ENCODE peak calls at places on chromosomes 13 and 19, in seven cellular contexts. N is CD8-positive, alpha-beta memory T cell; E is H54; I is NCI-H345; O is GDM1; P is tibial artery; A is left colon. H is an unnamed sample.

GRCh38 chr13:95494082-95494681 is 58.3 kb upstream of the CLDN10 start:
- DNase-seq in N (no peak), E (peak), I (peak), O (peak), P (no peak), A (no peak), H (no peak)

GRCh38 chr13:41428155-41428554 is 29.2 kb upstream of the RGCC start:
- DNase-seq in N (peak), E (no peak), I (no peak), O (no peak), P (no peak), A (no peak), H (peak)

GRCh38 chr19:29596080-29596479 is 10.0 kb upstream of the POP4 start:
- DNase-seq in N (no peak), E (no peak), I (peak), O (no peak), P (no peak), A (no peak), H (no peak)

GRCh38 chr13:70842062-70842644 is 733.9 kb upstream of the KLHL1 start:
- DNase-seq in N (no peak), E (no peak), I (no peak), O (no peak), P (no peak), A (no peak), H (no peak)

GRCh38 chr19:48926909-48927308 is 6.6 kb upstream of the DHDH start:
- DNase-seq in N (no peak), E (peak), I (no peak), O (no peak), P (peak), A (no peak), H (peak)

GRCh38 chr13:50161052-50161451 is 145.8 kb downstream of the KCNRG start:
- DNase-seq in N (no peak), E (no peak), I (no peak), O (no peak), P (no peak), A (no peak), H (no peak)

GRCh38 chr13:43959291-43959690 is 79.6 kb downstream of the LACC1 start:
- DNase-seq in N (no peak), E (no peak), I (no peak), O (no peak), P (no peak), A (no peak), H (no peak)

GRCh38 chr13:75910591-75910990 is 274.5 kb downstream of the LMO7 start:
- DNase-seq in N (no peak), E (no peak), I (no peak), O (no peak), P (no peak), A (no peak), H (no peak)

GRCh38 chr19:28184997-28185396 is 1028.0 kb downstream of the UQCRFS1 start:
- DNase-seq in N (no peak), E (no peak), I (no peak), O (no peak), P (no peak), A (no peak), H (no peak)

GRCh38 chr13:45411631-45412030 is 6.5 kb downstream of the SLC25A30 start:
- DNase-seq in N (no peak), E (no peak), I (no peak), O (no peak), P (no peak), A (no peak), H (no peak)

GRCh38 chr13:79692846-79693245 is 211.9 kb downstream of the NDFIP2 start:
- DNase-seq in N (no peak), E (no peak), I (no peak), O (no peak), P (no peak), A (no peak), H (no peak)

GRCh38 chr13:79541426-79542049 is 60.6 kb downstream of the NDFIP2 start:
- DNase-seq in N (no peak), E (no peak), I (peak), O (no peak), P (no peak), A (no peak), H (peak)

GRCh38 chr13:64767054-64767453 is 2463.1 kb downstream of the PCDH9 start:
- DNase-seq in N (no peak), E (no peak), I (no peak), O (no peak), P (no peak), A (no peak), H (no peak)

GRCh38 chr13:35874704-35875103 is 256.5 kb downstream of the DCLK1 start:
- DNase-seq in N (no peak), E (no peak), I (no peak), O (no peak), P (peak), A (no peak), H (no peak)

GRCh38 chr13:92896842-92897241 is 329.8 kb upstream of the GPC6 start:
- DNase-seq in N (no peak), E (no peak), I (peak), O (no peak), P (no peak), A (no peak), H (no peak)

GRCh38 chr19:55244004-55244680 is 14.7 kb downstream of the PPP6R1 start:
- DNase-seq in N (no peak), E (no peak), I (no peak), O (no peak), P (no peak), A (no peak), H (no peak)

GRCh38 chr19:19057317-19057716 is 6.5 kb upstream of the SLC25A42 start:
- DNase-seq in N (no peak), E (no peak), I (no peak), O (no peak), P (no peak), A (no peak), H (no peak)

GRCh38 chr13:42876270-42876714 is 94.9 kb downstream of the FAM216B start:
- DNase-seq in N (no peak), E (no peak), I (no peak), O (no peak), P (no peak), A (no peak), H (no peak)

GRCh38 chr13:109256866-109257760 is 529.3 kb downstream of the IRS2 start:
- DNase-seq in N (no peak), E (no peak), I (no peak), O (no peak), P (no peak), A (no peak), H (no peak)

GRCh38 chr13:94329754-94330551 is 149.5 kb downstream of the DCT start:
- DNase-seq in N (no peak), E (peak), I (no peak), O (no peak), P (no peak), A (no peak), H (no peak)

GRCh38 chr13:33112745-33113144 is 96.5 kb downstream of the KL start:
- DNase-seq in N (no peak), E (no peak), I (no peak), O (no peak), P (no peak), A (no peak), H (no peak)

GRCh38 chr19:4807188-4807587 is 15.7 kb downstream of the FEM1A start:
- DNase-seq in N (no peak), E (no peak), I (no peak), O (peak), P (peak), A (no peak), H (no peak)

GRCh38 chr13:78595819-78596700 is 7.3 kb downstream of the POU4F1 start:
- DNase-seq in N (no peak), E (no peak), I (no peak), O (no peak), P (no peak), A (no peak), H (no peak)

GRCh38 chr13:60261432-60262351 is 98.0 kb upstream of the DIAPH3 start:
- DNase-seq in N (no peak), E (no peak), I (peak), O (no peak), P (no peak), A (no peak), H (no peak)

GRCh38 chr19:29075149-29075548 is 137.8 kb downstream of the UQCRFS1 start:
- DNase-seq in N (no peak), E (no peak), I (no peak), O (no peak), P (no peak), A (no peak), H (no peak)

GRCh38 chr13:113050856-113051431 is 54.6 kb upstream of the F7 start:
- DNase-seq in N (peak), E (no peak), I (no peak), O (no peak), P (no peak), A (no peak), H (no peak)

GRCh38 chr13:90032841-90033493 is 1314.5 kb upstream of the MIR17HG start:
- DNase-seq in N (no peak), E (no peak), I (no peak), O (no peak), P (no peak), A (no peak), H (no peak)

GRCh38 chr13:44972956-44973581 is 16.2 kb downstream of the NUFIP1 start:
- DNase-seq in N (no peak), E (no peak), I (no peak), O (no peak), P (no peak), A (no peak), H (no peak)

GRCh38 chr19:47005164-47005641 is 14.4 kb upstream of the NPAS1 start:
- DNase-seq in N (no peak), E (no peak), I (no peak), O (no peak), P (no peak), A (no peak), H (no peak)

GRCh38 chr13:111281751-111282311 is 38.6 kb upstream of the TEX29 start:
- DNase-seq in N (no peak), E (no peak), I (no peak), O (peak), P (no peak), A (no peak), H (no peak)

GRCh38 chr13:112065867-112066623 is 904 bp upstream of the SOX1 start:
- DNase-seq in N (no peak), E (no peak), I (peak), O (no peak), P (no peak), A (no peak), H (no peak)

GRCh38 chr19:48683349-48683748 is 10.5 kb upstream of the NTN5 start:
- DNase-seq in N (no peak), E (no peak), I (no peak), O (no peak), P (no peak), A (peak), H (no peak)

GRCh38 chr19:18223860-18224524 is 2.2 kb downstream of the PDE4C start:
- DNase-seq in N (no peak), E (peak), I (peak), O (peak), P (peak), A (peak), H (peak)

GRCh38 chr13:99559560-99559959 is 58.3 kb downstream of the TM9SF2 start:
- DNase-seq in N (no peak), E (no peak), I (no peak), O (no peak), P (no peak), A (no peak), H (no peak)

GRCh38 chr13:103335226-103335625 is 269.0 kb upstream of the SLC10A2 start:
- DNase-seq in N (no peak), E (no peak), I (no peak), O (no peak), P (no peak), A (no peak), H (no peak)

H was measured in CD4-positive, CD25-positive, alpha-beta regulatory T cell.